ENCODE peak calls at places on chromosomes 13 and 19, in seven cellular contexts. H is head of caudate nucleus; E is foreskin fibroblast; V is activated gamma-delta T cell treated with Interleukin-2 at 50 U/mL for 16 hours; U is endothelial cell; C is HFFc6; T is stimulated activated CD4-positive, alpha-beta T cell treated with anti-CD3 and anti-CD28 coated beads, Interleukin-15, amount 100 ng/mL, for 48 hours. L is an unnamed sample.
A peak's percentile ranks its signal among the peaks of the same experiment; 100 is the strongest.

GRCh38 chr13:86976521-86977324 is 694.4 kb upstream of the SLITRK5 start:
- DNase-seq in H (no peak), E (no peak), V (no peak), U (no peak), C (no peak), T (no peak), L (no peak)

GRCh38 chr19:48637948-48638830 is 1.0 kb upstream of the DBP start:
- DNase-seq in H (peak; percentile 92), E (peak; percentile 86), V (peak; percentile 78), U (peak; percentile 76), C (peak; percentile 81), T (peak; percentile 78), L (peak; percentile 92)

GRCh38 chr13:77930430-77930829 is 11.8 kb upstream of the EDNRB start:
- DNase-seq in H (no peak), E (no peak), V (no peak), U (no peak), C (no peak), T (no peak), L (no peak)

GRCh38 chr13:24606486-24607170 is 73.6 kb upstream of the ATP12A start:
- DNase-seq in H (no peak), E (no peak), V (no peak), U (no peak), C (no peak), T (no peak), L (no peak)

GRCh38 chr13:100513987-100514670 is 74.5 kb downstream of the GGACT start:
- DNase-seq in H (no peak), E (no peak), V (no peak), U (no peak), C (no peak), T (no peak), L (no peak)

GRCh38 chr19:40231544-40232424 is 5.3 kb upstream of the CCNP start:
- DNase-seq in H (no peak), E (peak; percentile 20), V (no peak), U (no peak), C (no peak), T (no peak), L (no peak)

GRCh38 chr13:30019648-30020626 is 169.5 kb upstream of the UBL3 start:
- DNase-seq in H (peak; percentile 88), E (no peak), V (no peak), U (no peak), C (no peak), T (no peak), L (no peak)

GRCh38 chr13:48560657-48561337 is 27.9 kb upstream of the RCBTB2 start:
- DNase-seq in H (no peak), E (no peak), V (no peak), U (no peak), C (no peak), T (no peak), L (no peak)

GRCh38 chr13:25196971-25197370 is 24.9 kb upstream of the AMER2 start:
- DNase-seq in H (no peak), E (no peak), V (no peak), U (no peak), C (no peak), T (no peak), L (no peak)

GRCh38 chr13:102555914-102556553 is 40.8 kb upstream of the TPP2 start:
- DNase-seq in H (peak; percentile 54), E (peak; percentile 24), V (no peak), U (peak; percentile 29), C (peak; percentile 28), T (no peak), L (no peak)

GRCh38 chr13:32581177-32581786 is 5.0 kb upstream of the PDS5B start:
- DNase-seq in H (no peak), E (no peak), V (no peak), U (no peak), C (peak; percentile 54), T (no peak), L (no peak)

GRCh38 chr13:49938921-49939320 is 2.8 kb upstream of the SPRYD7 start:
- DNase-seq in H (no peak), E (no peak), V (no peak), U (no peak), C (no peak), T (no peak), L (no peak)

GRCh38 chr19:7013678-7014077 is 7.6 kb downstream of the MBD3L2B start:
- DNase-seq in H (no peak), E (no peak), V (no peak), U (no peak), C (peak; percentile 2), T (no peak), L (no peak)

GRCh38 chr13:61286148-61286745 is 129.4 kb downstream of the PCDH20 start:
- DNase-seq in H (no peak), E (no peak), V (no peak), U (peak; percentile 45), C (no peak), T (no peak), L (no peak)

GRCh38 chr19:28285917-28286316 is 927.0 kb downstream of the UQCRFS1 start:
- DNase-seq in H (no peak), E (no peak), V (no peak), U (no peak), C (no peak), T (no peak), L (no peak)

GRCh38 chr19:18473003-18473705 is 35.2 kb upstream of the ISYNA1 start:
- DNase-seq in H (no peak), E (no peak), V (no peak), U (no peak), C (no peak), T (no peak), L (no peak)

GRCh38 chr19:5691205-5691929 is 1.3 kb downstream of the RPL36 start:
- DNase-seq in H (peak; percentile 64), E (no peak), V (no peak), U (no peak), C (no peak), T (no peak), L (no peak)

GRCh38 chr13:51724721-51725120 is 79.2 kb downstream of the DHRS12 start:
- DNase-seq in H (no peak), E (no peak), V (no peak), U (no peak), C (no peak), T (no peak), L (no peak)

GRCh38 chr19:1467512-1468273 is 11.3 kb downstream of the C19orf25 start:
- DNase-seq in H (no peak), E (no peak), V (no peak), U (no peak), C (no peak), T (no peak), L (no peak)

GRCh38 chr19:12788682-12789097 is 2.6 kb upstream of the JUNB start:
- DNase-seq in H (peak; percentile 88), E (peak; percentile 66), V (no peak), U (no peak), C (no peak), T (no peak), L (no peak)

GRCh38 chr13:88617176-88617575 is 946.0 kb downstream of the SLITRK5 start:
- DNase-seq in H (no peak), E (no peak), V (no peak), U (no peak), C (no peak), T (no peak), L (no peak)

GRCh38 chr19:22335716-22336115 is 49.5 kb downstream of the ZNF729 start:
- DNase-seq in H (no peak), E (no peak), V (no peak), U (no peak), C (no peak), T (no peak), L (no peak)

GRCh38 chr19:17402982-17403855 is 2.2 kb downstream of the BST2 start:
- DNase-seq in H (peak; percentile 44), E (no peak), V (peak; percentile 32), U (peak; percentile 67), C (no peak), T (no peak), L (no peak)

GRCh38 chr19:10836478-10837325 is 690 bp upstream of the TMED1 start:
- DNase-seq in H (peak; percentile 93), E (peak; percentile 81), V (peak; percentile 68), U (no peak), C (no peak), T (peak; percentile 88), L (peak; percentile 87)

L was measured in GM12864.